ENCODE peak calls at places on chromosome 5, in five cellular contexts. M is astrocyte, P is hepatocyte, O is A549, Z is mucosa of descending colon. R is an unnamed sample.

GRCh38 chr5:111143910-111144309 is 51.8 kb downstream of the WDR36 start:
- DNase-seq in O (no peak), P (no peak), M (peak), Z (no peak), R (no peak)

GRCh38 chr5:33509036-33509435 is 68.3 kb downstream of the TARS1 start:
- DNase-seq in O (no peak), Z (no peak), M (peak), P (no peak), R (no peak)

GRCh38 chr5:59759600-59760357 is 133.7 kb downstream of the PDE4D start:
- DNase-seq in P (no peak), Z (no peak), M (no peak), O (peak), R (peak)

GRCh38 chr5:110088676-110089436 is 399.1 kb downstream of the MAN2A1 start:
- DNase-seq in O (no peak), M (no peak), Z (no peak), P (no peak), R (no peak)

GRCh38 chr5:1012316-1012841 is 3.8 kb downstream of the NKD2 start:
- DNase-seq in Z (peak), P (no peak), O (no peak), M (no peak), R (no peak)

GRCh38 chr5:97936246-97936645 is 753.2 kb upstream of the RIOK2 start:
- DNase-seq in M (no peak), O (no peak), P (no peak), Z (no peak), R (no peak)

GRCh38 chr5:137236266-137236665 is 262.9 kb downstream of the SPOCK1 start:
- DNase-seq in M (peak), P (no peak), Z (no peak), O (no peak), R (no peak)

GRCh38 chr5:11224788-11225187 is 463.8 kb upstream of the DAP start:
- DNase-seq in M (no peak), Z (no peak), P (no peak), O (no peak), R (no peak)

GRCh38 chr5:60677831-60678664 is 21.9 kb downstream of the DEPDC1B start:
- DNase-seq in P (peak), Z (no peak), M (peak), O (peak), R (no peak)

GRCh38 chr5:88390007-88390385 is 121.4 kb upstream of the TMEM161B start:
- DNase-seq in M (no peak), P (no peak), Z (no peak), O (no peak), R (no peak)

GRCh38 chr5:134139891-134140469 is 25.5 kb downstream of the TCF7 start:
- DNase-seq in M (no peak), P (no peak), Z (peak), O (no peak), R (no peak)

GRCh38 chr5:55146543-55147151 is 13.3 kb upstream of the GPX8 start:
- DNase-seq in P (peak), M (peak), O (peak), Z (no peak), R (peak)

GRCh38 chr5:3598725-3599282 is 3.2 kb downstream of the IRX1 start:
- DNase-seq in Z (no peak), O (no peak), M (peak), P (no peak), R (no peak)

GRCh38 chr5:171630047-171630669 is 155.5 kb upstream of the SMIM23 start:
- DNase-seq in O (peak), P (peak), M (peak), Z (no peak), R (peak)
- TF ChIP-seq CTCF in O (peak), P (peak), M (no peak), Z (peak), R (no peak)

DNA sequence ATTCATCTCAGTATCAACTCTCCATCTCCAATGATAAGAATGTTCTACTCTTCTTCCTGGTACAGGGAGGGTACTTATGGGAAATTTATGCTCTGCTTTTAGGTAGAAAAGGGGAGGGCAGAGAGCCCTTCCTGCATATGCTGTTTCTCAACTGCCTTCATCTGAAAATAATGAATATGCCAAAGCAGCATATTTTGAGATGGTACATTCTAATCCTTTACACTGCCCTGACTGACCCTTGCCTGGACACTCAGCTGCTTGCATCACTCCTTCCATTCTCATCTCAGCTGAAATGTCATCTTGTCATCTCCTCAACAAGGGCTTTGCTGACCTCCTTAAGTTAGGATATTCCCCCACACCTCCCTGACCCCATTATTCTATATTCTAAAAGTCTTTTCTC is 68.5 kb downstream of the ALDH7A1 start:
- DNase-seq in M (no peak), Z (no peak), P (no peak), O (no peak), R (no peak)
- TF ChIP-seq CTCF in M (no peak), Z (no peak), P (no peak), O (no peak), R (no peak)

GRCh38 chr5:37722236-37723146 is 117.3 kb downstream of the GDNF start:
- DNase-seq in M (peak), O (peak), P (peak), Z (no peak), R (no peak)

GRCh38 chr5:37725185-37725584 is 114.7 kb downstream of the GDNF start:
- DNase-seq in O (no peak), M (no peak), Z (no peak), P (no peak), R (no peak)

GRCh38 chr5:37724395-37725125 is 115.3 kb downstream of the GDNF start:
- DNase-seq in P (no peak), Z (no peak), M (peak), O (no peak), R (no peak)

GRCh38 chr5:37721447-37721871 is 118.4 kb downstream of the GDNF start:
- DNase-seq in M (peak), P (no peak), Z (no peak), O (no peak), R (no peak)

GRCh38 chr5:37723147-37723961 is 116.5 kb downstream of the GDNF start:
- DNase-seq in M (peak), Z (no peak), O (peak), P (no peak), R (peak)
- TF ChIP-seq CTCF in M (peak), Z (no peak), O (peak), P (no peak), R (peak)

DNA sequence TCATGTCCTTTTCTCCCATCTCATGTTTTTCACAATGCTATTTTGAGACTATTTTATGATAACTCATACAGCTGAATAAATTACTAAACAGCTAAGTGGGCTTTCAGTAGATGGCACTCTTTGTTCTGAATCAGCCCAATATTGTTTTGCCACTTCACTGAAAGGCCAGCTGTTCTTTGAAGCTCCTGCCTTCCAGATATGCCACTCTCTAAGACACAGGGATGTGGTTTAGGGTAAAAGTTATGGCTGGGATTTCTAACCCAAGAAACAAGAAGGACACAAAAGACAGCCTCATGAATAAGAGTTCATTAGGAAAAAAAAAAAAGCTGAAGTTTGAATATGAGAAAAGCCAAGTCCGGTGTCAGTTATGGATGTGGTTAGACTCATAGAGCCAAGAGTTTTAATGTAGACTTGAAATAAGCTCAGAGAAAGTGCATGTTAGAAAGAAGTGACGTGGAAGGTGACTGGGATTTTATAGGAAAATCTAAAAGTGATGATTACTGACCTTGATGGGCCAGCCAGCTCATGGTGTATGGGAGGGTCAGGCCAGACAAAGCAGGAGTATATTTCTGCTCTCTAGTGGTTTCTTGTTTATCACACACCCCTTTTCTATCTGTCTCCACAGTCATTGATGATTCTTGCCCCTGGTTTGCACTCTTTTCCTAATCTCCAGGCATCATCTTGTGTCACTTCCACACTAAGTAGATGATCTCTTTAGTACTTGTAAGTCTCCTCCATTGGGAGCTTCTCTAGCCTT is 488.5 kb downstream of the NR2F1-AS1 start:
- DNase-seq in M (peak), P (no peak), O (no peak), Z (no peak), R (no peak)
- TF ChIP-seq CTCF in M (peak), P (peak), O (peak), Z (no peak), R (no peak)

GRCh38 chr5:112604741-112605390 is 132.8 kb upstream of the APC start:
- DNase-seq in Z (no peak), P (peak), O (no peak), M (no peak), R (peak)
- TF ChIP-seq CTCF in Z (peak), P (peak), O (no peak), M (no peak), R (peak)

GRCh38 chr5:162603399-162603798 is 535.8 kb downstream of the GABRG2 start:
- DNase-seq in P (no peak), M (no peak), Z (no peak), O (no peak), R (no peak)

GRCh38 chr5:162607879-162608278 is 540.3 kb downstream of the GABRG2 start:
- DNase-seq in P (no peak), M (no peak), Z (no peak), O (no peak), R (no peak)
- TF ChIP-seq CTCF in P (peak), M (no peak), Z (no peak), O (no peak), R (no peak)

GRCh38 chr5:169550227-169550626 is 33.3 kb upstream of the SPDL1 start:
- DNase-seq in O (no peak), M (no peak), Z (no peak), P (no peak), R (no peak)

GRCh38 chr5:169546346-169546745 is 37.2 kb upstream of the SPDL1 start:
- DNase-seq in O (no peak), M (no peak), P (no peak), Z (no peak), R (no peak)

GRCh38 chr5:169547508-169547907 is 36.1 kb upstream of the SPDL1 start:
- DNase-seq in Z (no peak), P (peak), O (no peak), M (no peak), R (no peak)

GRCh38 chr5:169549453-169549852 is 34.1 kb upstream of the SPDL1 start:
- DNase-seq in M (peak), Z (no peak), O (no peak), P (no peak), R (no peak)

GRCh38 chr5:169548315-169548714 is 35.3 kb upstream of the SPDL1 start:
- DNase-seq in Z (no peak), O (peak), P (peak), M (peak), R (no peak)
- TF ChIP-seq CTCF in Z (no peak), O (peak), P (peak), M (peak), R (no peak)

DNA sequence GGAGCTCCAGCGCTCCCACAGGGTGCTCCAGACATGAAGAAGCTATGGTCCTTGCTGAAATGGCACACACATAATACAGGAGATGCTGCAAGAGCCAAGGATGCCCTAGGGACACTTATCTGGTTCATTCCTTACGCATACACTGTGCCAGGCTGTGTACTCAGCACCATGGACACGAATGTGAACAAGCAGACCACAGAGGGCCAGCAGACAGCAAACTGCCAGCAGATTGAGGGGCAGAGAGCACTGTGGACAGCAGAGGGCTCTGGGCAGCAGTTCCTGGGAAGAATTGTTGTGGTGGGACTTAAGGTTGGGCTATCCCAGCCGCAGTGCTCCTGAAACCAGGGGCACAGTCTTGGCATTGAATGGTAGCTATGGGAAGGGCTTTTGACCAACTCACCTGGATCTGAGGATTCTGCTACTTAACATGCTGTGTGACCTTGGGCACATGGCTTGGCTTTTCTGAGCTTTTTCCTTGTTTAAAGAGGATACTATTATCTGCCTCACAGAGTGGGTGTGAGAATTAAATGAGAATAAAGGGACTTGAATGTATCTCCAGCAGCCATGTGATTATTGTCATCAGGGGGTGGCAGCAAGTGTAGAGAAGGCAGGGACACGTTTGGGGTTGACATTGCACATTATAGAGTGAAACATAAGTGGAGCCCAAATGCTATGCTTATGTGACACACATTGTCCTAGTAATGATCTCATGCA is 30.0 kb downstream of the PPARGC1B start:
- DNase-seq in O (no peak), M (no peak), P (no peak), Z (no peak), R (no peak)
- TF ChIP-seq CTCF in O (no peak), M (no peak), P (no peak), Z (no peak), R (no peak)

R was measured in Calu3.